ENCODE peak calls at places on chromosomes 16 and 17, in five cellular contexts. Y, E, I, L and V are unnamed samples.

GRCh38 chr17:80146121-80147034 is 550 bp downstream of the EIF4A3 start:
- DNase-seq in Y (no peak), E (peak), I (peak), L (peak), V (no peak)

GRCh38 chr16:27084296-27085065 is 17.8 kb downstream of the C16orf82 start:
- DNase-seq in Y (no peak), E (no peak), I (no peak), L (no peak), V (no peak)

GRCh38 chr17:4035081-4035680 is 70.9 kb upstream of the ATP2A3 start:
- DNase-seq in Y (no peak), E (peak), I (peak), L (no peak), V (no peak)

GRCh38 chr17:76002100-76002499 is 1.4 kb downstream of the CDK3 start:
- DNase-seq in Y (no peak), E (no peak), I (no peak), L (no peak), V (no peak)

GRCh38 chr17:17582372-17582771 is 9.1 kb downstream of the PEMT start:
- DNase-seq in Y (no peak), E (no peak), I (no peak), L (no peak), V (no peak)

GRCh38 chr17:67151717-67152116 is 93.3 kb downstream of the HELZ start:
- DNase-seq in Y (peak), E (no peak), I (peak), L (peak), V (peak)

GRCh38 chr17:21419299-21420239 is 43.4 kb downstream of the KCNJ12 start:
- DNase-seq in Y (no peak), E (no peak), I (no peak), L (no peak), V (no peak)

GRCh38 chr16:86761117-86761971 is 183.0 kb downstream of the FOXL1 start:
- DNase-seq in Y (peak), E (peak), I (peak), L (peak), V (no peak)

GRCh38 chr17:71703701-71704100 is 417.1 kb upstream of the SOX9 start:
- DNase-seq in Y (no peak), E (no peak), I (peak), L (no peak), V (no peak)

GRCh38 chr16:54444851-54445523 is 158.4 kb upstream of the IRX3 start:
- DNase-seq in Y (peak), E (no peak), I (no peak), L (peak), V (no peak)